ENCODE peak calls at places on chromosomes 16 and 17, in six cellular contexts. Z is transverse colon, B is A549, I is lung, D is left lung, U is substantia nigra. A is an unnamed sample.

GRCh38 chr16:8619671-8620370 is 1.7 kb upstream of the METTL22 start:
- DNase-seq in Z (no peak), B (no peak), I (no peak), D (no peak), U (no peak), A (no peak)

GRCh38 chr17:6496116-6496481 is 51.8 kb downstream of the PIMREG start:
- DNase-seq in Z (no peak), B (no peak), I (no peak), D (no peak), U (no peak), A (no peak)

GRCh38 chr16:56332464-56333079 is 92.8 kb downstream of the AMFR start:
- DNase-seq in Z (peak), B (peak), I (peak), D (peak), U (peak), A (no peak)

GRCh38 chr17:73371285-73371684 is 59.5 kb upstream of the CDC42EP4 start:
- DNase-seq in Z (no peak), B (no peak), I (no peak), D (no peak), U (no peak), A (peak)

GRCh38 chr17:47815106-47815918 is 6.3 kb downstream of the OSBPL7 start:
- DNase-seq in Z (no peak), B (no peak), I (no peak), D (no peak), U (no peak), A (no peak)

GRCh38 chr16:79449067-79449466 is 151.5 kb downstream of the MAF start:
- DNase-seq in Z (no peak), B (no peak), I (no peak), D (no peak), U (no peak), A (no peak)

GRCh38 chr16:87407511-87408112 is 15.5 kb downstream of the MAP1LC3B start:
- DNase-seq in Z (peak), B (no peak), I (peak), D (peak), U (no peak), A (no peak)

GRCh38 chr17:76407509-76407908 is 23.1 kb downstream of the SPHK1 start:
- DNase-seq in Z (no peak), B (no peak), I (no peak), D (peak), U (no peak), A (no peak)

GRCh38 chr17:4340914-4341615 is 25.4 kb downstream of the UBE2G1 start:
- DNase-seq in Z (no peak), B (no peak), I (no peak), D (no peak), U (no peak), A (no peak)

GRCh38 chr17:33038740-33039139 is 47.1 kb downstream of the SPACA3 start:
- DNase-seq in Z (peak), B (peak), I (no peak), D (no peak), U (no peak), A (no peak)

GRCh38 chr17:47188266-47188665 is 829 bp downstream of the CDC27 start:
- DNase-seq in Z (no peak), B (peak), I (no peak), D (no peak), U (no peak), A (no peak)

GRCh38 chr16:74560912-74561311 is 46.0 kb downstream of the GLG1 start:
- DNase-seq in Z (no peak), B (no peak), I (no peak), D (no peak), U (no peak), A (no peak)

GRCh38 chr17:36703860-36704266 is 102.5 kb downstream of the MRM1 start:
- DNase-seq in Z (peak), B (peak), I (no peak), D (no peak), U (no peak), A (no peak)

GRCh38 chr17:66715745-66716156 is 119.2 kb upstream of the CACNG5 start:
- DNase-seq in Z (no peak), B (peak), I (no peak), D (no peak), U (no peak), A (peak)

GRCh38 chr16:15946257-15947044 is 3.0 kb upstream of the ABCC1 start:
- DNase-seq in Z (no peak), B (peak), I (no peak), D (no peak), U (no peak), A (peak)

GRCh38 chr16:89549007-89549700 is 11.3 kb upstream of the RPL13 start:
- DNase-seq in Z (no peak), B (no peak), I (no peak), D (no peak), U (no peak), A (no peak)

GRCh38 chr17:32970281-32970680 is 21.4 kb upstream of the SPACA3 start:
- DNase-seq in Z (no peak), B (no peak), I (no peak), D (no peak), U (no peak), A (no peak)

GRCh38 chr17:29283496-29283895 is 10.5 kb downstream of the NUFIP2 start:
- DNase-seq in Z (no peak), B (no peak), I (no peak), D (no peak), U (no peak), A (no peak)

GRCh38 chr17:28908640-28909098 is 5.8 kb upstream of the DHRS13 start:
- DNase-seq in Z (peak), B (no peak), I (no peak), D (no peak), U (no peak), A (no peak)

GRCh38 chr16:28082624-28083023 is 19.1 kb upstream of the GSG1L start:
- DNase-seq in Z (peak), B (no peak), I (no peak), D (no peak), U (no peak), A (peak)

GRCh38 chr17:47368262-47368661 is 44.5 kb downstream of the EFCAB13 start:
- DNase-seq in Z (no peak), B (no peak), I (no peak), D (no peak), U (no peak), A (no peak)

GRCh38 chr17:43578699-43579569 is 32.8 kb upstream of the ETV4 start:
- DNase-seq in Z (no peak), B (no peak), I (no peak), D (no peak), U (no peak), A (no peak)

GRCh38 chr16:8962393-8963009 is 1.2 kb downstream of the USP7 start:
- DNase-seq in Z (peak), B (no peak), I (peak), D (peak), U (no peak), A (no peak)

GRCh38 chr16:81467815-81468214 is 23.2 kb downstream of the CMIP start:
- DNase-seq in Z (no peak), B (no peak), I (no peak), D (no peak), U (no peak), A (no peak)

GRCh38 chr16:3963203-3963602 is 82.7 kb upstream of the CREBBP start:
- DNase-seq in Z (no peak), B (no peak), I (no peak), D (no peak), U (no peak), A (no peak)

GRCh38 chr17:64291268-64291851 is 28.3 kb upstream of the TEX2 start:
- DNase-seq in Z (no peak), B (peak), I (no peak), D (no peak), U (no peak), A (no peak)

GRCh38 chr17:57861737-57862409 is 12.0 kb upstream of the MRPS23 start:
- DNase-seq in Z (peak), B (peak), I (peak), D (peak), U (no peak), A (no peak)

GRCh38 chr17:57862410-57862989 is 12.7 kb upstream of the MRPS23 start:
- DNase-seq in Z (no peak), B (no peak), I (no peak), D (no peak), U (no peak), A (no peak)

GRCh38 chr17:57864273-57864672 is 14.4 kb upstream of the MRPS23 start:
- DNase-seq in Z (no peak), B (no peak), I (no peak), D (no peak), U (no peak), A (no peak)

GRCh38 chr17:57861000-57861736 is 11.3 kb upstream of the MRPS23 start:
- DNase-seq in Z (peak), B (peak), I (peak), D (peak), U (no peak), A (no peak)

DNA sequence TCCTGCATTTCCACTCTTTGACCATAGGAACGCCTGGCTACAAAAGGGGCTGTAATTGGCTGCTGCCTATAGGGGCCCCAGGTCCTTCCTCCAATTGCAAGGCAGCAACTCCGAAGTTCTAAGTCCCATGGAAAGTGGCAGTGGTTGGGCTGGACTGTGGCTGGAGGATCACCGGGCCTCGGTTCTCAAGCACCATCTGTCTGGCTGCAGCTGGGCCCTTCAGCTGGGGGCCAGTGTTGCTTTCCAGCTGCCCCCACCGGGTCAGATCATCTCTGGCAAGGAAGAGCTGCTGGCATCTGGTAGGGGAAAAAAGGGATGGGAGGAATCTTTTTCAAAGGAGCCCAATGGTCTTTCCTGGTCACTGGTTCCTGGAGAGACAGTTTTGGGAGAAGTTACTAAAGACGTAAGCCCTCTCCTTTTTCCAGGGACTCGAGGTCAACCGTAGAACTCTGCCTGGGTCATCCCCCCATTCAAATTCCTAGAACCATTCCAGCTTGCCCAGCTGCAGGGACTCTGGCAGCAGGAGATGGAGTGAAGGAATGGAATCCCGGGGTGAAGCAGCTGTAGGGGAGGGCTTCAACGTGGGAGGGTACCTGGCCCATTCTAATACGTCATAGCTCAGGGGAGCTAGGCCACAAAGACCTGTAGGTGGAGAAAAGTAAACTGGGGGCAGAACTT is 13.3 kb upstream of the MRPS23 start:
- DNase-seq in Z (no peak), B (no peak), I (no peak), D (no peak), U (no peak), A (no peak)
- H3K27ac ChIP-seq in Z (peak), B (peak), I (peak), D (no peak), U (peak), A (no peak)

DNA sequence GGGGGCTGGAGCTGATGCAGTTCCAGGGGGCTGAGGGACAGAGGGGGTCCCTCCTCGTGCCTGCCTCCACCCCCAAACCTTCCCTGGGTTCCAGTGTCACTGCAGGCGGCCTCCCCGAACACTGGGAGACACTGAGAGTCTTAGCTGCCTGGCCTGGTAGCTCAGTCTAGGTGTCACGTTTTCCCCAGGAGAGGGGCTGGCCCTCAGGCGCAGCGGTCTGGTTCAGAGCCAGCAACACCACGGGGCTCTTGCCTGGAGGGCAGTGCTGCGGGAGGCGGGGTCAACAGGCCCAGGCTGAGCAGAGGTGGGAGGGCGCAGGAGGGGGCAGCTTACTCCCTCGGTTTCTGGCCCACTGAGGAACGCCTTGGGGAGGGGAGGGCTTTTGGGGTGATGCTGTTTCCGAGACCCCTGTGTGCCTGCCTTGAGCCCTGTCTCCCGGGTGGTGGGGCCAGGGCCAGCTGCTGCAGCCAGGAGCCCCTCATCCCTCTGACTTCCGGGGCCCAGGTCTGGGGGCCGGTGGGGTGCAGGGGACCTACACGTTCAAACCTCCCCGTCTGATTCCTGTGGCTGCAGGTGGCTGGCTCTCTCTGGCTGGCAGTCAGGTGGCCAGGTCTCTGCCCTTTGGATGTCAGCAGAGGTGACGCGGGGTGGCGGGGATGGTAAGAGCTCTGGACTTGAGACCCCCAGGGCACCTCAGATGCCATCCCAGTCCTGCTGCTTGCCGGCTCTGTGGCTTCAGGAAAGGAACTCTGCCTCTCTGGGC is 89.3 kb upstream of the GSE1 start:
- DNase-seq in Z (no peak), B (no peak), I (peak), D (peak), U (no peak), A (no peak)
- H3K27ac ChIP-seq in Z (peak), B (peak), I (peak), D (peak), U (no peak), A (peak)

DNA sequence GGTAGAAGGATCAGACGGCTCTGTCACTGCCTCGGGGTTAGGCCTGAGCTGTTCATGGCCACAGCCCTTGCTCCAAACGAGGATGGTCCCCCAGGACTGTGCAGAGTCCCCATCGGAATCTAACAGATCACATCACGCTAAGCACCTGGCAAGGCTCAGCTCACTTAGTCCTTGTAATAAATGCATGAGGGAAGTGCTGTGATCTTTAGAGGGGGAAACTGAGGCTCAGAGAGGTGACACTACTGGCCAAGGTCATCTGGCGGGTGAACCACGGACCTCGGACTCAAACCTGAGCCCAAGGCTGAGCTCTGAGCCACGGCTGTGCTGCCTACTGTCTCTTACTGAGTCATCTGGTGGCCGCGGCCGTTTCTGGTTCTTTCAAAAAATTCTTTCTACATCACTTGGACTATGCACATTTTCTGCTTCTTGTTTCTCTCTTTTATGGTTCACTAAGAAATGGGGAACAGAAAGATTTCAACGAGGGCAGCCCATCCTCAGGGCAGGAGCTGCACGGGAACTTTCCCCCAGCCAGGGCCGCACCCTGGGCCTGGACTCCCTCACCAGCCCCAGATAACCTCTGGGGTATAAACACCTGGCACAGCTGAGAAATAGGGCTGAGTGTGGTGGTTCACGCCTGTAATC is 55.6 kb downstream of the COTL1 start:
- DNase-seq in Z (peak), B (no peak), I (no peak), D (no peak), U (no peak), A (no peak)
- H3K27ac ChIP-seq in Z (no peak), B (no peak), I (no peak), D (peak), U (no peak), A (no peak)

GRCh38 chr16:83900611-83901010 is 1.7 kb downstream of the MLYCD start:
- DNase-seq in Z (no peak), B (no peak), I (no peak), D (no peak), U (no peak), A (no peak)
- H3K27ac ChIP-seq in Z (no peak), B (no peak), I (no peak), D (no peak), U (no peak), A (no peak)

GRCh38 chr16:84706856-84707255 is 7.1 kb downstream of the USP10 start:
- DNase-seq in Z (no peak), B (no peak), I (no peak), D (no peak), U (no peak), A (no peak)
- H3K27ac ChIP-seq in Z (no peak), B (no peak), I (no peak), D (no peak), U (no peak), A (no peak)

GRCh38 chr16:46747777-46748651 is at the start of gene MYLK3:
- DNase-seq in Z (no peak), B (no peak), I (no peak), D (no peak), U (no peak), A (no peak)
- H3K27ac ChIP-seq in Z (no peak), B (no peak), I (no peak), D (no peak), U (no peak), A (no peak)

DNA sequence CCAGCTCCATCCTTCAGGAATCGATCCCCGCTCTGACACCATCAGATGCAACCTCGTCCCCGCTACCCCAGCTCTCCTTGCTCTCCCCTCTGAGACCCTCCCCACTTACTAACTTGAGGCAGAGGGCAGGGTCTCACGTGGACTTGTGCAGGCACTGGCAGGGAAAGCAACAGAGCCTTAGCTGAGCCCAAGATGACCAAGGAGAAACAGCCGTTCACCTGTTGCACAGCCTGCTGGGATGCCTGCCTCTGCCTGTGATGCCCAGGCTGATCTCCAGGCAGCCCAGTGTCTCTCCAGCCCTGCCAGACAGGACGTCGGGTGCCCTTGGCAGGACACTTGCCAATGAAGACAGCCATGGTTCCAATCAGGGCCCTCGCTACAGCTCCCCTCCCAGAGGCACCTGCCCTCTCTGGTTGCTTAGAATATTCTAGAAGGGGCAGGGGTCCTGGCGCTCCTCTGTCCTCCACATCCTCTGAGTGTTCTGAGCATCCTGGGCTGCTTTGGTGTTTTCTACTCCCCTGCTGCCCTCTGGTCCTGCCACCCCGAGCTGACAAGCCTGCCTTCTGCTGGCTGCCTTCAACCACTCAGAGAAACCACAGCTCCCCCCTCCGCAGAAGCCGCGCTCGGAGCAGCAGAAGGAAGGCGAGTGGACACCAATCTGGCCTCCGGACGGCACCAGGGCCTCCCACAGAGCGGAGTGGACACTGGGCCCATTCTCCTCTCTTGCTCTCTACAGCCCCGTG is 6.7 kb downstream of the CEP295NL start:
- DNase-seq in Z (no peak), B (no peak), I (no peak), D (no peak), U (peak), A (no peak)
- H3K27ac ChIP-seq in Z (peak), B (no peak), I (peak), D (peak), U (peak), A (no peak)

GRCh38 chr16:49821156-49821555 is 34.8 kb downstream of the ZNF423 start:
- DNase-seq in Z (no peak), B (no peak), I (no peak), D (no peak), U (no peak), A (no peak)
- H3K27ac ChIP-seq in Z (no peak), B (no peak), I (no peak), D (no peak), U (no peak), A (no peak)

GRCh38 chr17:78905111-78905510 is 2.1 kb upstream of the CEP295NL start:
- DNase-seq in Z (no peak), B (no peak), I (no peak), D (no peak), U (no peak), A (no peak)

GRCh38 chr17:78904371-78904770 is 1.4 kb upstream of the CEP295NL start:
- DNase-seq in Z (no peak), B (no peak), I (no peak), D (no peak), U (no peak), A (no peak)

GRCh38 chr17:78901806-78902205 is 1.2 kb downstream of the CEP295NL start:
- DNase-seq in Z (no peak), B (no peak), I (no peak), D (no peak), U (no peak), A (no peak)

GRCh38 chr17:78900816-78901215 is 2.2 kb downstream of the CEP295NL start:
- DNase-seq in Z (no peak), B (no peak), I (no peak), D (no peak), U (no peak), A (no peak)

GRCh38 chr17:78903101-78903779 is at the start of gene CEP295NL:
- DNase-seq in Z (no peak), B (peak), I (no peak), D (no peak), U (no peak), A (no peak)
- H3K27ac ChIP-seq in Z (no peak), B (no peak), I (peak), D (no peak), U (peak), A (no peak)

GRCh38 chr17:42049834-42050359 is 504 bp downstream of the C17orf113 start:
- DNase-seq in Z (no peak), B (no peak), I (no peak), D (no peak), U (no peak), A (no peak)
- H3K27ac ChIP-seq in Z (peak), B (peak), I (peak), D (no peak), U (no peak), A (no peak)

A was measured in epithelial cell of prostate.